ENCODE peak calls at places on chromosome 15, in ten cellular contexts. O, C, V, K, N, G, B, M, Q and A are unnamed samples.

GRCh38 chr15:63071288-63071909 is 28.9 kb downstream of the TPM1 start:
- DNase-seq in V (peak; percentile 24), M (no peak), K (peak; percentile 8), O (no peak), Q (no peak), C (no peak), B (no peak), G (no peak), N (no peak), A (no peak)

GRCh38 chr15:101172421-101173097 is 79.3 kb downstream of the CHSY1 start:
- DNase-seq in G (no peak), K (no peak), N (no peak), Q (no peak), C (no peak), O (no peak), B (no peak), V (no peak), M (no peak), A (no peak)

GRCh38 chr15:89243046-89243690 is 611 bp upstream of the FANCI start:
- DNase-seq in O (no peak), N (no peak), Q (no peak), V (peak; percentile 44), B (no peak), G (no peak), K (no peak), C (no peak), M (no peak), A (peak; percentile 49)

GRCh38 chr15:56234804-56235203 is 8.9 kb downstream of the RFX7 start:
- DNase-seq in O (no peak), K (no peak), B (no peak), Q (no peak), C (no peak), M (no peak), G (no peak), N (no peak), V (no peak), A (peak; percentile 84)

GRCh38 chr15:68700395-68701123 is 120.1 kb downstream of the ANP32A start:
- DNase-seq in K (peak; percentile 81), N (no peak), B (no peak), O (peak; percentile 50), Q (peak; percentile 46), M (peak; percentile 28), G (no peak), C (peak; percentile 50), V (peak; percentile 49), A (peak; percentile 69)

GRCh38 chr15:81897011-81897677 is 148.7 kb downstream of the MEX3B start:
- DNase-seq in Q (no peak), G (peak; percentile 9), N (peak; percentile 75), V (peak; percentile 88), O (no peak), K (peak; percentile 67), M (peak; percentile 75), B (no peak), C (peak; percentile 65), A (peak; percentile 46)

GRCh38 chr15:79209116-79209515 is 73.4 kb upstream of the ANKRD34C start:
- DNase-seq in V (no peak), N (no peak), B (no peak), Q (no peak), K (no peak), O (no peak), M (no peak), C (no peak), G (no peak), A (no peak)

GRCh38 chr15:81427176-81427575 is 53.2 kb upstream of the TMC3 start:
- DNase-seq in M (no peak), N (no peak), K (no peak), B (no peak), G (no peak), O (no peak), C (no peak), V (no peak), Q (no peak), A (no peak)

GRCh38 chr15:94674251-94674650 is 442.9 kb downstream of the MCTP2 start:
- DNase-seq in V (peak; percentile 6), M (peak; percentile 66), B (no peak), N (no peak), G (peak; percentile 87), Q (no peak), K (peak; percentile 33), O (no peak), C (peak; percentile 9), A (no peak)

GRCh38 chr15:97126556-97127233 is 796.2 kb downstream of the NR2F2 start:
- DNase-seq in Q (no peak), O (no peak), K (no peak), C (peak; percentile 51), M (peak; percentile 75), N (peak; percentile 42), V (peak; percentile 1), B (no peak), G (peak; percentile 7), A (no peak)

GRCh38 chr15:63401078-63401477 is 19.4 kb upstream of the CA12 start:
- DNase-seq in N (no peak), G (peak; percentile 60), B (no peak), M (no peak), O (no peak), C (no peak), Q (no peak), V (peak; percentile 11), K (no peak), A (no peak)

GRCh38 chr15:34304613-34305012 is 33.0 kb downstream of the SLC12A6 start:
- DNase-seq in Q (no peak), B (no peak), V (peak; percentile 74), N (no peak), G (peak; percentile 36), O (no peak), M (no peak), C (peak; percentile 13), K (peak; percentile 79), A (peak; percentile 69)

GRCh38 chr15:67253517-67254237 is 784 bp downstream of the AAGAB start:
- DNase-seq in B (no peak), C (peak; percentile 11), O (no peak), K (peak; percentile 32), V (peak; percentile 35), N (no peak), M (peak; percentile 19), G (peak; percentile 47), Q (no peak), A (peak; percentile 24)

GRCh38 chr15:93664180-93664951 is 567.0 kb upstream of the MCTP2 start:
- DNase-seq in B (no peak), N (no peak), V (no peak), M (no peak), K (no peak), Q (no peak), C (no peak), O (no peak), G (no peak), A (no peak)

GRCh38 chr15:89367485-89368451 is 33.1 kb upstream of the POLG start:
- DNase-seq in B (no peak), Q (peak; percentile 52), C (no peak), N (no peak), V (peak; percentile 28), G (no peak), K (no peak), O (no peak), M (peak; percentile 68), A (no peak)

GRCh38 chr15:83955806-83956265 is 279.7 kb upstream of the GOLGA6L4 start:
- DNase-seq in V (no peak), Q (no peak), N (no peak), K (no peak), C (no peak), B (no peak), G (no peak), O (no peak), M (no peak), A (no peak)

GRCh38 chr15:25903024-25903581 is 40.0 kb upstream of the ATP10A start:
- DNase-seq in K (peak; percentile 36), G (peak; percentile 69), N (no peak), Q (no peak), M (peak; percentile 80), V (peak; percentile 61), B (no peak), C (peak; percentile 75), O (no peak), A (peak; percentile 47)